ENCODE peak calls at places on chromosomes 2 and 18, in nine cellular contexts. C is nephron progenitor cell; M is sciatic nerve; D is stimulated activated CD8-positive, alpha-beta memory T cell treated with anti-CD3 and anti-CD28 coated beads, Interleukin-15, amount 100 ng/mL, for 24 hours; I is mammary epithelial cell; J is frontal cortex; V is T-helper 17 cell; F is C1 segment of cervical spinal cord; B is ovary. L is an unnamed sample.

GRCh38 chr18:31619291-31619690 is 27.6 kb downstream of the TTR start:
- DNase-seq in C (no peak), M (no peak), D (no peak), I (peak), J (no peak), V (no peak), F (no peak), B (no peak), L (no peak)

GRCh38 chr18:21914739-21915319 is 174.2 kb downstream of the MIB1 start:
- DNase-seq in C (peak), M (no peak), D (no peak), I (peak), J (no peak), V (no peak), F (no peak), B (no peak), L (no peak)

GRCh38 chr2:118832791-118833715 is 14.4 kb downstream of the EN1 start:
- DNase-seq in C (no peak), M (no peak), D (no peak), I (no peak), J (no peak), V (no peak), F (no peak), B (no peak), L (no peak)

GRCh38 chr18:48021273-48021914 is 90.9 kb upstream of the SMAD2 start:
- DNase-seq in C (no peak), M (no peak), D (no peak), I (no peak), J (no peak), V (no peak), F (no peak), B (no peak), L (no peak)

GRCh38 chr2:74471332-74472065 is 981 bp downstream of the MRPL53 start:
- DNase-seq in C (no peak), M (no peak), D (no peak), I (no peak), J (no peak), V (no peak), F (no peak), B (no peak), L (peak)

GRCh38 chr18:28961669-28962228 is 784.8 kb upstream of the CDH2 start:
- DNase-seq in C (peak), M (no peak), D (no peak), I (peak), J (no peak), V (no peak), F (no peak), B (no peak), L (no peak)

GRCh38 chr2:190984595-190984994 is 29.4 kb downstream of the STAT1 start:
- DNase-seq in C (no peak), M (no peak), D (no peak), I (peak), J (no peak), V (no peak), F (no peak), B (no peak), L (no peak)

GRCh38 chr2:64363848-64364247 is 90.1 kb upstream of the LGALSL start:
- DNase-seq in C (no peak), M (no peak), D (no peak), I (no peak), J (no peak), V (no peak), F (no peak), B (no peak), L (no peak)

GRCh38 chr2:166137331-166137730 is 9.5 kb upstream of the SCN1A start:
- DNase-seq in C (no peak), M (no peak), D (no peak), I (no peak), J (no peak), V (no peak), F (no peak), B (no peak), L (no peak)

GRCh38 chr2:41913921-41914609 is 133.8 kb upstream of the PKDCC start:
- DNase-seq in C (no peak), M (no peak), D (no peak), I (no peak), J (no peak), V (no peak), F (no peak), B (no peak), L (no peak)

GRCh38 chr2:152661076-152661475 is 56.2 kb downstream of the PRPF40A start:
- DNase-seq in C (no peak), M (no peak), D (no peak), I (no peak), J (no peak), V (no peak), F (no peak), B (no peak), L (no peak)

GRCh38 chr2:171087547-171087946 is 73.1 kb downstream of the TLK1 start:
- DNase-seq in C (no peak), M (no peak), D (no peak), I (no peak), J (no peak), V (no peak), F (no peak), B (no peak), L (no peak)

GRCh38 chr2:217798743-217799552 is 203.8 kb downstream of the TNS1 start:
- DNase-seq in C (no peak), M (no peak), D (no peak), I (no peak), J (no peak), V (no peak), F (no peak), B (no peak), L (peak)

GRCh38 chr18:46893360-46893759 is 23.9 kb downstream of the PIAS2 start:
- DNase-seq in C (no peak), M (no peak), D (no peak), I (no peak), J (no peak), V (no peak), F (no peak), B (no peak), L (no peak)

GRCh38 chr2:185279999-185280398 is 458.6 kb upstream of the FSIP2 start:
- DNase-seq in C (no peak), M (no peak), D (no peak), I (peak), J (no peak), V (no peak), F (no peak), B (no peak), L (no peak)

GRCh38 chr18:21599585-21600525 is 649 bp downstream of the ESCO1 start:
- DNase-seq in C (peak), M (no peak), D (peak), I (no peak), J (peak), V (peak), F (peak), B (no peak), L (peak)

GRCh38 chr2:175154670-175155082 is 13.3 kb downstream of the ATF2 start:
- DNase-seq in C (no peak), M (no peak), D (no peak), I (peak), J (no peak), V (no peak), F (no peak), B (no peak), L (no peak)

L was measured in posterior vena cava.